ENCODE peak calls at places on chromosomes 11 and 22, in five cellular contexts. G, N, H, M and T are unnamed samples. For H3K4me1, the result is how much of the 10 kb centered on the place peaks cover.

GRCh38 chr22:27495325-27495724 is 306.2 kb downstream of the MN1 start:
- DNase-seq in G (no peak), N (peak), H (no peak), M (no peak), T (no peak)

GRCh38 chr22:49953027-49953679 is 7.4 kb upstream of the PIM3 start:
- DNase-seq in G (peak), N (no peak), H (no peak), M (no peak), T (no peak)

GRCh38 chr11:67463680-67464410 is 5.2 kb downstream of the TMEM134 start:
- DNase-seq in G (peak), N (peak), H (no peak), M (no peak), T (peak)

GRCh38 chr11:131572423-131572822 is 202.0 kb downstream of the NTM start:
- DNase-seq in G (no peak), N (no peak), H (no peak), M (no peak), T (no peak)

GRCh38 chr11:121578216-121579063 is 125.7 kb upstream of the SORL1-AS1 start:
- DNase-seq in G (no peak), N (no peak), H (no peak), M (no peak), T (no peak)

GRCh38 chr22:21816787-21817496 is 50.5 kb downstream of the MAPK1 start:
- DNase-seq in G (no peak), N (no peak), H (peak), M (peak), T (no peak)

GRCh38 chr22:25772288-25772687 is 30.3 kb downstream of the MYO18B start:
- DNase-seq in G (no peak), N (peak), H (no peak), M (no peak), T (no peak)

GRCh38 chr11:44785856-44786606 is 59.3 kb downstream of the TSPAN18 start:
- DNase-seq in G (no peak), N (no peak), H (no peak), M (no peak), T (no peak)

GRCh38 chr11:68594123-68594522 is 90.2 kb upstream of the GAL start:
- DNase-seq in G (no peak), N (no peak), H (no peak), M (no peak), T (no peak)

GRCh38 chr11:65505434-65506315 is 6.8 kb downstream of the MALAT1 start:
- DNase-seq in G (peak), N (no peak), H (no peak), M (no peak), T (no peak)
- H3K4me1 ChIP-seq in G (under half), N (under half), H (half or more), M (under half), T (under half)

GRCh38 chr22:46524203-46524740 is 13.1 kb downstream of the CELSR1 start:
- DNase-seq in G (no peak), N (no peak), H (no peak), M (no peak), T (no peak)

GRCh38 chr22:46526484-46526839 is 11.0 kb downstream of the CELSR1 start:
- DNase-seq in G (no peak), N (no peak), H (no peak), M (no peak), T (no peak)

GRCh38 chr22:46522743-46523300 is 14.6 kb downstream of the CELSR1 start:
- DNase-seq in G (no peak), N (no peak), H (no peak), M (peak), T (no peak)

GRCh38 chr22:46528121-46528610 is 9.3 kb downstream of the CELSR1 start:
- DNase-seq in G (no peak), N (no peak), H (no peak), M (peak), T (no peak)

DNA sequence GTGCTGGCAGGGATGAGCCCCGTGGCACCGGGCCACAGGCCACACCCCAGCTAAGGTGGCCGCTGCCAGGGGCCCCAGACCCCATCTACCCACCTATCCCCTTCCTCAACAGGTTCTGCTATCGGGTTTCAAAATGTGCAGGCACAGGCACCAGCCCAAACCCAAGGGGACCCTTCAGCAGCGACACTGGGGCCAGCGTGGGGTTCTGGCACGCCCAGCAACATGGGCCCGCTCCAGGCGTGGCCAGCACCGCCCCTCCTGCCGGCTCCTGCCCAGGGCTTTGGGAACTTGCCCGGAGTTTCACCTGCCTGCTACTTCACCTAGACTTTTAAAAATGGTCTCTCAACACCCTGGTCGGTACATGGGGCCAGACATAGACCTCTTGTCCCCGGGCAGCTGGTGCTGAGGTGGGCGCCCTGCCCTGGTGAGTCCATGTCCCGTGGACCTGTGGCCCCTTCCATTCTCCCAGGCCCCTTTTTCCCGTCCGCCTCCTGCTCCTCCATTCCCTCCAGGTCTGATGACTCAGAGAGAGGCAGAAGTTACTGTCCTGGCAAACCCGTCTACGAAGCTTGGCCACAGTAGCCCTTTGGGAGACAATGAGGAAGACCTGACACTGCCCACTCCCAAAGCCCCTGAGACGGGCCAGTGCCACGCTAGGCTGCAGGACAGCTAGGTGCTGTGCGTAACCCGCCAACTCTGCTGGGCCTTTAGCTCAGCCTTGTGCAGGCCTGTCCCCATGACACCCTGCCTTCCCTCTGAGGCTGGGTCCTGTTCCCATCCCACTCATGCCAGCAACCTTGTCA is 11.5 kb downstream of the CELSR1 start:
- DNase-seq in G (no peak), N (no peak), H (no peak), M (no peak), T (no peak)
- H3K27ac ChIP-seq in G (no peak), N (no peak), H (no peak), M (no peak), T (no peak)

GRCh38 chr11:119091966-119092879 is 7.5 kb downstream of the HMBS start:
- DNase-seq in G (no peak), N (no peak), H (no peak), M (no peak), T (no peak)
- H3K4me1 ChIP-seq in G (under half), N (under half), H (under half), M (under half), T (under half)

GRCh38 chr11:57444362-57445074 is 15.8 kb upstream of the RTN4RL2 start:
- DNase-seq in G (no peak), N (no peak), H (no peak), M (no peak), T (no peak)

GRCh38 chr11:57438345-57439280 is 11.7 kb upstream of the SLC43A3 start:
- DNase-seq in G (no peak), N (no peak), H (no peak), M (no peak), T (no peak)

GRCh38 chr11:57440744-57441414 is 14.0 kb upstream of the SLC43A3 start:
- DNase-seq in G (no peak), N (no peak), H (no peak), M (no peak), T (no peak)

GRCh38 chr11:57436031-57436430 is 9.1 kb upstream of the SLC43A3 start:
- DNase-seq in G (no peak), N (no peak), H (no peak), M (no peak), T (no peak)

GRCh38 chr11:57439786-57440185 is 12.9 kb upstream of the SLC43A3 start:
- DNase-seq in G (no peak), N (no peak), H (no peak), M (no peak), T (no peak)
- H3K27ac ChIP-seq in G (no peak), N (no peak), H (no peak), M (no peak), T (no peak)

DNA sequence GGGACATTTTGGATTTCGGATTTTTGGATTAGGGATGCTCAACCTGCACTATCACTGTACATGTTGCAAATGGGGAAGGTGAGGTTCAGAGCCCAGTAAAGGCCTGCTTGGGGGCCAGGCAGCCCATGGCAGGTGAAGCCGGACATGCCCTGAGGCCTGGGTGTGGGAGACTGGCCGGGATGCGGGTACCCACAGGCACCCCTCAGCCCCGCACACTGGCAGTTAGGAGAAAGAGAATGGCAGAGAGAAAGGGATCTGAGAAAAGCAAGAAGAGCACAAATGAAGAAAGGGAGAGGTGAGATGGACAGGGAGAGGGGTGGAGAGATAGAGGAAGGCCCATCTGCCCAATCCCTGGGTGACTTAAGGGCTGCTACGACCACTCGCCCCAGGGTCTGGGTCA is 52.8 kb downstream of the SCGB1A1 start:
- DNase-seq in G (no peak), N (no peak), H (no peak), M (no peak), T (no peak)
- H3K4me1 ChIP-seq in G (under half), N (under half), H (under half), M (under half), T (under half)

DNA sequence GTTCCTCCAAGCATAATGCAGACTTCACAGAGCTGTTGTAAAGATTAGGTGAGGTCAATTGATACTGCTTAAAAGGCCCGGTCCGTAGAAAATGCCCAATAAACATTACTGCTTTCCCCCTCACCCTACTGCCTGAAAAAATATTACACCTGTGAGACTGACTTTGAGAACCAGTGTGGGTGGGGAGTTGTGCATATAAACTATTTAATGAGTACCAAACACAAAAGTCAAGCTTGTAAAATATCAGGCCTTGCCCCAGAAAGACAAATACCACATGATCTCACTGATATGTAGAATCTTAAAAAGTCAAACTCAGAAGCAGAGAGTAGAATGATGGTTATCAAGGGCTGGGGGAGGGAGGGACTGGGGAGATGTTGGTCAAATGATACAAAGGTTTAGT is 46.7 kb downstream of the C22orf42 start:
- DNase-seq in G (no peak), N (no peak), H (no peak), M (no peak), T (no peak)
- H3K27ac ChIP-seq in G (no peak), N (no peak), H (no peak), M (no peak), T (no peak)

GRCh38 chr11:82978422-82979099 is 77.0 kb downstream of the DDIAS start:
- DNase-seq in G (no peak), N (no peak), H (no peak), M (no peak), T (no peak)

GRCh38 chr11:82979824-82980223 is 78.3 kb downstream of the DDIAS start:
- DNase-seq in G (no peak), N (no peak), H (no peak), M (no peak), T (no peak)

GRCh38 chr11:82974135-82974534 is 72.6 kb downstream of the DDIAS start:
- DNase-seq in G (no peak), N (no peak), H (no peak), M (no peak), T (no peak)

GRCh38 chr11:82975882-82976281 is 74.3 kb downstream of the DDIAS start:
- DNase-seq in G (no peak), N (no peak), H (no peak), M (no peak), T (no peak)

DNA sequence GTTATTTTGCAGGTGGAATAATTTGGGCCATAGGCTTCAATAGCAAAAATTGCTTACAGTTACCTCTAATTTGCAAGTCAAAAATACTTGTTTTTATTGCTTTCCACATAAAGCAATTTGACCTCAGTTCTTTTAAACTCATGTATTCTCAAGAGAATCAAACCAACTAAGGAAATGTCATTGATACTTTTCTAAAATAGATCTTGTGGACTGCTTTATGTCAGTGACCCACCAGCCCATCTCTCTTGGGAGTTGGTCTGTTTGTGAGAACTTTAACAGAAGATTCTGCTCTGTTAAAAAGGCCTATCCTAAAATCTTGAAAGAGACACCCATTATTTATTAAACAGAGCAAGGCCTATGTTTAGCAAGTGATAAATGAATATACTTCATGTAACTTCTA is 75.2 kb downstream of the DDIAS start:
- DNase-seq in G (no peak), N (no peak), H (no peak), M (no peak), T (no peak)
- H3K4me1 ChIP-seq in G (under half), N (under half), H (under half), M (under half), T (under half)